ENCODE peak calls at places on chromosomes 16 and 17, in six cellular contexts. Y, N, W, U, I and G are unnamed samples.
A peak's percentile ranks its signal among the peaks of the same experiment; 100 is the strongest.

GRCh38 chr16:59697746-59698145 is 963.6 kb upstream of the GOT2 start:
- DNase-seq in Y (no peak), W (no peak), U (no peak), I (no peak), N (no peak), G (no peak)

GRCh38 chr17:39118674-39119419 is 32.6 kb downstream of the PLXDC1 start:
- DNase-seq in Y (no peak), I (no peak), U (no peak), N (no peak), W (no peak), G (no peak)

GRCh38 chr16:69365901-69366300 is 14.3 kb upstream of the TMED6 start:
- DNase-seq in N (no peak), W (no peak), Y (no peak), I (no peak), U (no peak), G (no peak)

GRCh38 chr17:10295728-10296343 is 77.0 kb downstream of the MYH13 start:
- DNase-seq in I (no peak), N (peak; percentile 72), Y (peak; percentile 59), W (peak; percentile 75), U (peak; percentile 60), G (no peak)

GRCh38 chr17:7916799-7917198 is 710 bp upstream of the RNF227 start:
- DNase-seq in I (no peak), N (peak; percentile 59), Y (peak; percentile 48), W (no peak), U (no peak), G (no peak)

GRCh38 chr16:77332792-77333191 is 102.0 kb downstream of the ADAMTS18 start:
- DNase-seq in I (no peak), U (no peak), W (no peak), Y (no peak), N (peak; percentile 26), G (no peak)

GRCh38 chr16:81601008-81601428 is 156.4 kb downstream of the CMIP start:
- DNase-seq in N (peak; percentile 54), U (no peak), W (no peak), Y (no peak), I (no peak), G (no peak)

GRCh38 chr17:17349724-17350106 is 46.5 kb downstream of the NT5M start:
- DNase-seq in I (no peak), N (no peak), Y (no peak), W (no peak), U (no peak), G (no peak)

GRCh38 chr16:30997887-30998711 is 12.3 kb downstream of the STX1B start:
- DNase-seq in U (no peak), N (peak; percentile 82), I (no peak), Y (no peak), W (no peak), G (no peak)

GRCh38 chr17:37064166-37064565 is 115.4 kb downstream of the AATF start:
- DNase-seq in W (no peak), N (no peak), I (no peak), Y (no peak), U (no peak), G (no peak)

GRCh38 chr17:14580494-14580893 is 279.6 kb downstream of the HS3ST3B1 start:
- DNase-seq in N (peak; percentile 8), U (no peak), I (no peak), Y (no peak), W (no peak), G (peak; percentile 44)

GRCh38 chr17:13725286-13725990 is 123.7 kb upstream of the HS3ST3A1 start:
- DNase-seq in U (no peak), W (no peak), I (no peak), Y (no peak), N (peak; percentile 58), G (no peak)

GRCh38 chr16:46845952-46846351 is 15.0 kb upstream of the C16orf87 start:
- DNase-seq in I (no peak), Y (no peak), W (no peak), U (no peak), N (no peak), G (no peak)

GRCh38 chr17:29352146-29352545 is 38.0 kb upstream of the TAOK1 start:
- DNase-seq in W (no peak), N (no peak), I (no peak), Y (no peak), U (no peak), G (no peak)

DNA sequence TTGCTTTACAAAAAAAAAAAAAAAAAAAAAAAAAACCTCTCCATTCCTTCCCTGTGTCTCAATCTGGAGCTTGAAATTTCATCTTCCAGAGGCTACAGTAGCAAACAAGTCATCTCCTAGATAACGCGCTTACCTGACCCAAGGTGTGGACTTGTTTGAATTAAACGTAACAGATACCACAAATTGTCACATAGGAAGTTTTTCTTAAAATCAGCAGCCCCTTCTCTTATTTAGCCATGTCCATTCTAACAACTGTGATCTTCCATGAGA is 2.0 kb downstream of the STAT5B start:
- DNase-seq in N (no peak), I (no peak), U (no peak), Y (no peak), W (no peak), G (no peak)
- H3K4me3 ChIP-seq in N (no peak overlapping the region), I (no peak overlapping the region), U (no peak overlapping the region), Y (no peak overlapping the region), W (peak overlapping the region; percentile 95), G (no peak overlapping the region)

GRCh38 chr17:81329279-81329926 is 34.3 kb upstream of the SLC38A10 start:
- DNase-seq in N (peak; percentile 82), U (no peak), W (no peak), Y (peak; percentile 84), I (peak; percentile 57), G (peak; percentile 59)

GRCh38 chr17:81328489-81328888 is 33.4 kb upstream of the SLC38A10 start:
- DNase-seq in W (no peak), U (no peak), Y (no peak), N (no peak), I (no peak), G (no peak)

GRCh38 chr17:81330884-81331245 is 35.8 kb upstream of the SLC38A10 start:
- DNase-seq in Y (no peak), N (no peak), I (no peak), U (no peak), W (no peak), G (no peak)

GRCh38 chr17:81329927-81330883 is 35.1 kb upstream of the SLC38A10 start:
- DNase-seq in I (no peak), W (no peak), U (no peak), N (no peak), Y (no peak), G (no peak)

DNA sequence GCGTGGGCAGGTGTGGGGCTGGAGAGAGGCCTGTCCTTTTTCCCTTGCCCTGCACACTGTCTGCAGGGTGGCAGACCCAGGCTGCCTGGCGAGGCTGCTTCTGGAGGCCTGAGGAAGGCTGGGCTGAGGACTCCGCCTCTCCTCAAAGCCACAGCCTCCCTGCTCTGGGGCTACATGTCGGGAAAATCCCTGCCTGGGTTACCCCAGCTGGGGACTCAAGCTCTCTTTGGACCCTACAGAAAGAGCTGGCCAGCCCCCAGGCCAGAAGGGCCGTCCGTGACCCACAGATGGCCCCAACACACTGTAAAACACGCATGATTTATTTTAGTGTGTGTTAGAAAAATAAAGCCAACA is 33.8 kb upstream of the SLC38A10 start:
- DNase-seq in U (no peak), I (no peak), W (no peak), N (no peak), Y (no peak), G (no peak)
- H3K4me3 ChIP-seq in U (no peak overlapping the region), I (no peak overlapping the region), W (no peak overlapping the region), N (no peak overlapping the region), Y (no peak overlapping the region), G (no peak overlapping the region)

GRCh38 chr17:58400826-58401225 is 16.5 kb downstream of the RNF43 start:
- DNase-seq in U (no peak), I (no peak), W (no peak), N (no peak), Y (no peak), G (no peak)

GRCh38 chr17:58401287-58401686 is 16.0 kb downstream of the RNF43 start:
- DNase-seq in Y (no peak), I (no peak), W (no peak), U (no peak), N (no peak), G (no peak)

GRCh38 chr17:58402679-58403078 is 14.7 kb downstream of the RNF43 start:
- DNase-seq in I (no peak), U (no peak), W (no peak), N (peak; percentile 40), Y (no peak), G (no peak)

GRCh38 chr17:58402047-58402446 is 15.3 kb downstream of the RNF43 start:
- DNase-seq in N (peak; percentile 54), W (no peak), U (no peak), Y (no peak), I (no peak), G (no peak)

GRCh38 chr17:58403312-58403711 is 14.0 kb downstream of the RNF43 start:
- DNase-seq in W (no peak), U (no peak), N (no peak), Y (no peak), I (no peak), G (no peak)
- H3K4me3 ChIP-seq in W (no peak overlapping the region), U (no peak overlapping the region), N (no peak overlapping the region), Y (no peak overlapping the region), I (no peak overlapping the region), G (no peak overlapping the region)

DNA sequence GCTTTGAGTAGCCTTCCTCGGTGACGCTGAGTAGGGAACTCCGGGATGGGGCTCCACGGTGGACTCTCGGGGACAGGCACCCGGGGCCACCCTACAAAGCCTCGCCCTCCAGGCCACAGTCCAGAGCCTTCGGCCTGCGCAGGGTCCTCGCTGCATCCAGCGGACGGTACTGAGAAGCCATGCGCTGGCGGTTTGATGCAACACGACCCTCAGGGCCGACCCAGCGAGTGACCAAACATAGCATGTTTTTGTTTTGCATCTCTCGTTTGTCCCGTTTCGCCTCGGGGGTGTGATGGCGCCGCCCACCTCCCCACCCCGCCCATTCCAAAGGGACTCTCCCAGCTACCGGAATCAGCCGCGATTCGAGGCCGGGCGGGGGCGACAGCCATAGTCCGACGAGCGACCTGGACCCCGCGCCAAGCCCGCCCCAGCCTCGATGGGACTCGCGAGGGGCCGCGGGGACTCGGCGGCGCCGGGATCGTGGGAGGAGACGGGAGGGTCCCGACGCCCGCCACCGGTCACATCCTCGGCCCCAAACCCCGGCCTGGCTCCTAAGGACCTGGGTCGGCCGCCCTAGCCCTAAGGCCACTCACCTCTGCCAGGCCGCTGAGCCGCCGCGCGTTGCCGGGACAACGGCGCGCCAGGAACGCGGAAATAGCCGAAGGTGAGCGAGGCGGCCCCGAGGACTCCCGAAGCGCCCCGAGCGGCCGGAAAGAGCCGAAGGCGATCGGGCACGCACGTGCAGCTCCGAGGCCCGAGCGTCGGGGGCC is 1.6 kb downstream of the IFT140 start:
- DNase-seq in U (peak; percentile 62), I (peak; percentile 76), Y (peak; percentile 92), N (peak; percentile 82), W (peak; percentile 95), G (no peak)
- H3K4me3 ChIP-seq in U (peak overlapping the region; percentile 82), I (peak overlapping the region; percentile 67), Y (peak overlapping the region; percentile 49), N (peak overlapping the region; percentile 82), W (peak overlapping the region; percentile 65), G (peak overlapping the region; percentile 74)

GRCh38 chr16:84728853-84729424 is 29.1 kb downstream of the USP10 start:
- DNase-seq in N (no peak), Y (no peak), I (no peak), U (no peak), W (no peak), G (no peak)
- H3K4me3 ChIP-seq in N (no peak overlapping the region), Y (no peak overlapping the region), I (no peak overlapping the region), U (no peak overlapping the region), W (no peak overlapping the region), G (no peak overlapping the region)

DNA sequence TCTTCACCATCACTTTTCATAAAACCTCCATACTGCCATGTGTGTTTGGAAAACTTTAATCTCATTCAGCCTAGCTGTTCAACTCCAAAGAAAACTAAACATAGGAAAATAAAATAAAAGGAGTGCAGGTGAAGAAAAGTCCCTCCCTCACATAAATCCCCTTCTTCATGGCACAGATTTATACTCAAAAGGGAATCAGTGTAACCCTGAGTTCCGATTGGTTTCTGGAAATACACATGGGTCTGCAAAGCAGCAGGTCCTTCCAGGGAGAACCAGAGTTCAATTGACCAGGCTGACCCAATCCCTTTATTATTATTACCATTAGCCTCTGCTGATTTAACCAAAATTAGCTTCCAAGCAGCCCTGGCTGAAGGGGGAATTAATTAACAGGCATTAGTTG is 8.9 kb upstream of the HOXB2 start:
- DNase-seq in Y (no peak), N (no peak), I (no peak), U (no peak), W (no peak), G (no peak)
- H3K4me3 ChIP-seq in Y (peak overlapping the region; percentile 8), N (peak overlapping the region; percentile 60), I (no peak overlapping the region), U (no peak overlapping the region), W (peak overlapping the region; percentile 51), G (no peak overlapping the region)